ENCODE peak calls at places on chromosomes 1 and 21, in five cellular contexts. K is K562, T is GM12878, F is H1, N is HepG2. E is an unnamed sample.

GRCh38 chr1:212515329-212515760 is 82.6 kb downstream of the NENF start:
- DNase-seq in K (no peak), T (no peak), F (no peak), N (no peak), E (peak)

GRCh38 chr1:232443372-232443771 is 186.6 kb downstream of the SIPA1L2 start:
- DNase-seq in K (no peak), T (no peak), F (no peak), N (no peak), E (peak)

GRCh38 chr1:145960468-145961108 is 2.8 kb upstream of the LIX1L start:
- DNase-seq in K (no peak), T (no peak), F (no peak), N (peak), E (peak)

GRCh38 chr1:65554829-65555228 is 134.4 kb downstream of the LEPR start:
- DNase-seq in K (peak), T (no peak), F (no peak), N (no peak), E (no peak)

GRCh38 chr1:63523738-63524137 is 413 bp downstream of the EFCAB7 start:
- DNase-seq in K (peak), T (no peak), F (no peak), N (no peak), E (peak)

GRCh38 chr1:32888134-32888533 is 1.8 kb downstream of the HPCA start:
- DNase-seq in K (no peak), T (no peak), F (no peak), N (no peak), E (no peak)

GRCh38 chr1:100643430-100644196 is 75.9 kb upstream of the VCAM1 start:
- DNase-seq in K (no peak), T (no peak), F (no peak), N (no peak), E (no peak)

GRCh38 chr1:224212618-224213037 is 29.6 kb downstream of the DEGS1 start:
- DNase-seq in K (no peak), T (no peak), F (no peak), N (no peak), E (no peak)

GRCh38 chr1:243851129-243851756 is 1.2 kb upstream of the AKT3 start:
- DNase-seq in K (no peak), T (no peak), F (no peak), N (no peak), E (no peak)

GRCh38 chr21:42782723-42783247 is 96.6 kb downstream of the WDR4 start:
- DNase-seq in K (no peak), T (no peak), F (no peak), N (no peak), E (peak)

GRCh38 chr1:11333631-11334030 is 60.6 kb downstream of the UBIAD1 start:
- DNase-seq in K (no peak), T (no peak), F (no peak), N (no peak), E (no peak)

GRCh38 chr21:35179990-35180557 is 131.0 kb upstream of the RUNX1 start:
- DNase-seq in K (no peak), T (no peak), F (no peak), N (no peak), E (no peak)

GRCh38 chr21:17139696-17140095 is 373.1 kb upstream of the CXADR start:
- DNase-seq in K (no peak), T (no peak), F (no peak), N (no peak), E (no peak)

GRCh38 chr21:27047331-27048314 is 80.7 kb upstream of the ADAMTS5 start:
- DNase-seq in K (no peak), T (no peak), F (no peak), N (no peak), E (no peak)
- H3K27ac ChIP-seq in K (no peak), T (no peak), F (no peak), N (no peak), E (no peak)

GRCh38 chr1:153727463-153728304 is at the start of gene INTS3:
- DNase-seq in K (peak), T (peak), F (peak), N (peak), E (peak)
- TF ChIP-seq EP300 in K (no peak), T (no peak), F (no peak), N (no peak), E (no peak)

GRCh38 chr1:24199291-24199900 is 12.3 kb upstream of the IFNLR1 start:
- DNase-seq in K (peak), T (no peak), F (no peak), N (peak), E (peak)

GRCh38 chr1:24201941-24202440 is 14.9 kb upstream of the IFNLR1 start:
- DNase-seq in K (peak), T (no peak), F (peak), N (peak), E (peak)

GRCh38 chr1:24195146-24195545 is 8.1 kb upstream of the IFNLR1 start:
- DNase-seq in K (no peak), T (no peak), F (no peak), N (no peak), E (no peak)

GRCh38 chr1:24195874-24196273 is 8.8 kb upstream of the IFNLR1 start:
- DNase-seq in K (no peak), T (no peak), F (no peak), N (no peak), E (no peak)

GRCh38 chr1:24198766-24199165 is 11.7 kb upstream of the IFNLR1 start:
- DNase-seq in K (no peak), T (no peak), F (no peak), N (no peak), E (no peak)
- TF ChIP-seq SIN3A in K (no peak), T (no peak), F (no peak), N (no peak), E (no peak)

GRCh38 chr1:178527117-178527516 is 14.2 kb downstream of the TEX35 start:
- DNase-seq in K (no peak), T (no peak), F (no peak), N (no peak), E (no peak)

GRCh38 chr1:178530037-178530402 is 17.1 kb downstream of the TEX35 start:
- DNase-seq in K (no peak), T (no peak), F (no peak), N (peak), E (peak)

GRCh38 chr1:178528963-178529355 is 16.1 kb downstream of the TEX35 start:
- DNase-seq in K (no peak), T (no peak), F (no peak), N (no peak), E (no peak)

GRCh38 chr1:178529364-178530036 is 16.6 kb downstream of the TEX35 start:
- DNase-seq in K (no peak), T (no peak), F (no peak), N (peak), E (no peak)

GRCh38 chr1:178528219-178528962 is 15.5 kb downstream of the TEX35 start:
- DNase-seq in K (no peak), T (no peak), F (no peak), N (no peak), E (peak)
- H3K27ac ChIP-seq in K (no peak), T (no peak), F (no peak), N (no peak), E (no peak)

GRCh38 chr1:234721476-234722266 is 111.7 kb upstream of the IRF2BP2 start:
- DNase-seq in K (no peak), T (no peak), F (no peak), N (peak), E (no peak)
- TF ChIP-seq EP300 in K (no peak), T (no peak), F (no peak), N (peak), E (no peak)

DNA sequence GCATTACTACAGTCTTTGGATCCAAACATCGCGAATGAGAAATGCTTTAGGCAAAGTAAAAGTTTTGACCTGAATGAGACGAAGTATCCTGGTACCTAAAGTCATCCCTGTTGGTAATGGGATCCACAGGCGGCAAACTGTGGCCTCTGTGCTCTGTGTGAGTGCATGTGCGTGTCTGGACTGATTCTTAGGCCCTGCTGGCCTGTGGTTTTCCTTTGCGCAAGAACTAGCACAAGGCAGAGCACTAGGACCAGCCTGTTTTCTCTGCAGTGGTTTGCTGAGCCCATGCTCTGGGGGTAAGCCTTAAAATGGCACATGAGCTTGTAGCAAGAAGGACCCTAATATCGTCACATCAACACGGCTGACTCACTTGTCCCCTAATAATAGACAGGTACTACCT is 251.2 kb downstream of the DSCAM start:
- DNase-seq in K (no peak), T (no peak), F (no peak), N (no peak), E (no peak)
- TF ChIP-seq SIN3A in K (no peak), T (no peak), F (no peak), N (no peak), E (no peak)

DNA sequence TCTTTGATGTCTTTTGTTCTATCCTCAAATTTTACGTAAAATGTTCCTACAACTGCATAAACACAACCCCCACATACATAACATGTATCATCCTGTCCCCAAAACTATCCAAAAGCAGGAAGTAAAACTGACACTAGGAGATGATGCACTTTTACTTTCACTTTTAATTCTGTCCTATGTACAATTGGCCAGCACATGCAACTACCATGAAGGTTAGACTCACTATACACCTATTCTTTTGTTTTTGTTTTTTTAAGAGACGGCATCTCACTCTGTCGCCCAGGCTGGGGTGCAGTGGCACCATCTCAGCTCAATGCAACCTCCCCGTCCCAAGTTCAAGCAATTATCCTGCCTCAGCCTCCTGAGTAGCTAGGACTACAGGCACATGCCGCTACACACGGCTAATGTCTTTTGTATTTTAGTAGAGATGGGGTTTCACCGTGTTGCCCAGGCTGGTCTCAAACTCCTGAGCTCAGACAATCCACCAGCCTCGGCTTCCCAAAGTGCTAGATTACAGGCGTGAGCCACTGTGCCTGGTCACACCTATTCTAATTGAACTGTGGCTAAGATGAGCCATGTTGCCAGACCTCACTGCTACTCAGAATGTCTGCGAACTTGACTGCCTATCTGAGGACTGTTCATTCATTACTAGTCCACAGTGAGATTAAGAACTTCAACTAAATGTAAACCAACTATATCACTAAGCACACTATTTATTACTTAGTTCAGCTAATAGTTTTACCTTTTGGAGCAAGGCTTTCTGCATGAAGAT is 48.0 kb downstream of the TOR3A start:
- DNase-seq in K (no peak), T (peak), F (no peak), N (no peak), E (no peak)
- H3K27ac ChIP-seq in K (peak), T (peak), F (no peak), N (no peak), E (peak)

GRCh38 chr1:27428316-27429028 is 36.0 kb downstream of the GPR3 start:
- DNase-seq in K (peak), T (no peak), F (no peak), N (no peak), E (peak)
- TF ChIP-seq EP300 in K (peak), T (no peak), F (no peak), N (no peak), E (no peak)